ENCODE peak calls at places on chromosomes 16 and 17, in five cellular contexts. One of them, this sample, is unnamed. For H3K4me1, the result is how much of the 10 kb centered on the place peaks cover.

GRCh38 chr17:45092932-45093430 is 31.9 kb downstream of the NMT1 start:
- DNase-seq in aorta: peak
- DNase-seq in neuronal stem cell: no peak
- DNase-seq in colonic mucosa: peak
- DNase-seq in iPS DF 6.9: no peak
- DNase-seq in this sample: peak

GRCh38 chr17:78933025-78933958 is 8.1 kb upstream of the TIMP2 start:
- DNase-seq in neuronal stem cell: no peak
- DNase-seq in aorta: peak
- DNase-seq in iPS DF 6.9: no peak
- DNase-seq in colonic mucosa: peak
- DNase-seq in this sample: no peak

GRCh38 chr16:3963203-3963602 is 82.7 kb upstream of the CREBBP start:
- DNase-seq in colonic mucosa: no peak
- DNase-seq in aorta: no peak
- DNase-seq in neuronal stem cell: no peak
- DNase-seq in iPS DF 6.9: no peak
- DNase-seq in this sample: no peak

GRCh38 chr17:41863074-41863843 is 2.0 kb downstream of the KLHL11 start:
- DNase-seq in neuronal stem cell: no peak
- DNase-seq in aorta: no peak
- DNase-seq in colonic mucosa: no peak
- DNase-seq in iPS DF 6.9: no peak
- DNase-seq in this sample: no peak

GRCh38 chr17:20008242-20009051 is 712 bp upstream of the SPECC1 start:
- DNase-seq in iPS DF 6.9: no peak
- DNase-seq in colonic mucosa: peak
- DNase-seq in neuronal stem cell: no peak
- DNase-seq in aorta: peak
- DNase-seq in this sample: no peak

GRCh38 chr17:18993876-18994275 is 10.7 kb downstream of the FAM83G start:
- DNase-seq in iPS DF 6.9: no peak
- DNase-seq in colonic mucosa: no peak
- DNase-seq in aorta: no peak
- DNase-seq in neuronal stem cell: no peak
- DNase-seq in this sample: no peak

GRCh38 chr17:78378225-78379133 is at the start of gene PGS1:
- DNase-seq in aorta: peak
- DNase-seq in iPS DF 6.9: no peak
- DNase-seq in neuronal stem cell: peak
- DNase-seq in colonic mucosa: peak
- DNase-seq in this sample: peak

GRCh38 chr17:17298108-17298507 is 5.1 kb upstream of the NT5M start:
- DNase-seq in iPS DF 6.9: no peak
- DNase-seq in colonic mucosa: no peak
- DNase-seq in neuronal stem cell: no peak
- DNase-seq in aorta: no peak
- DNase-seq in this sample: no peak

GRCh38 chr17:49031965-49032928 is 35.1 kb downstream of the IGF2BP1 start:
- DNase-seq in iPS DF 6.9: peak
- DNase-seq in colonic mucosa: peak
- DNase-seq in aorta: no peak
- DNase-seq in neuronal stem cell: peak
- DNase-seq in this sample: no peak

GRCh38 chr16:642189-643049 is 791 bp downstream of the MCRIP2 start:
- DNase-seq in aorta: peak
- DNase-seq in neuronal stem cell: no peak
- DNase-seq in colonic mucosa: peak
- DNase-seq in iPS DF 6.9: no peak
- DNase-seq in this sample: peak

GRCh38 chr16:18041864-18042834 is 294.4 kb downstream of the NPIPA8 start:
- DNase-seq in neuronal stem cell: no peak
- DNase-seq in colonic mucosa: peak
- DNase-seq in iPS DF 6.9: no peak
- DNase-seq in aorta: no peak
- DNase-seq in this sample: no peak

GRCh38 chr16:1054660-1055556 is 17.6 kb upstream of the SSTR5 start:
- DNase-seq in aorta: peak
- DNase-seq in colonic mucosa: peak
- DNase-seq in neuronal stem cell: peak
- DNase-seq in iPS DF 6.9: no peak
- DNase-seq in this sample: peak

GRCh38 chr17:1365445-1366039 is 34.5 kb downstream of the YWHAE start:
- DNase-seq in iPS DF 6.9: peak
- DNase-seq in colonic mucosa: peak
- DNase-seq in aorta: peak
- DNase-seq in neuronal stem cell: peak
- DNase-seq in this sample: no peak

GRCh38 chr17:65028537-65028843 is 28.1 kb downstream of the GNA13 start:
- DNase-seq in colonic mucosa: no peak
- DNase-seq in aorta: no peak
- DNase-seq in neuronal stem cell: no peak
- DNase-seq in iPS DF 6.9: no peak
- DNase-seq in this sample: no peak

GRCh38 chr17:65029605-65030308 is 26.8 kb downstream of the GNA13 start:
- DNase-seq in iPS DF 6.9: no peak
- DNase-seq in colonic mucosa: no peak
- DNase-seq in neuronal stem cell: no peak
- DNase-seq in aorta: no peak
- DNase-seq in this sample: no peak

GRCh38 chr17:65025288-65025687 is 31.3 kb downstream of the GNA13 start:
- DNase-seq in aorta: no peak
- DNase-seq in iPS DF 6.9: no peak
- DNase-seq in colonic mucosa: no peak
- DNase-seq in neuronal stem cell: no peak
- DNase-seq in this sample: no peak

GRCh38 chr17:65030618-65031017 is 25.9 kb downstream of the GNA13 start:
- DNase-seq in iPS DF 6.9: no peak
- DNase-seq in neuronal stem cell: no peak
- DNase-seq in aorta: no peak
- DNase-seq in colonic mucosa: no peak
- DNase-seq in this sample: no peak

DNA sequence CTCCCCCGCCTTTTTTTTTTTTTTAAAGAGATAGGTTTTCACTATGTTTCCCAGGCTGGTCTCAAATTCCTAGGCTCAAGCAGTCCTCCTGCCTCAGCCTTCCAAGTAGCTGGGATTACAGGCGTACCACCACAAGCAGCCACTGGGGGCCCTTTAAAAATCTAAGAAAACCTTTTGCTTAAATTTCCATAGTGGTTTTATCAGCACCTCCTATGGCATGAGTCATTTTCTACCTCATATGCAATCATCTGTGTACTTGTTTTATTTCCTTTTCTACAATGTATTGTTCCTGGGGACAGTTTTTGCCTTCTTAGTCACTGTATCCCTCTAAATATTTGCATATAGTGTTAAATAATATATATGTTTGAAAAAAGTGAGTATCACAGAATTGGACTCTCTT is 29.2 kb downstream of the GNA13 start:
- DNase-seq in colonic mucosa: no peak
- DNase-seq in aorta: no peak
- DNase-seq in neuronal stem cell: no peak
- DNase-seq in iPS DF 6.9: no peak
- DNase-seq in this sample: no peak
- H3K4me1 ChIP-seq in colonic mucosa: under half
- H3K4me1 ChIP-seq in aorta: under half
- H3K4me1 ChIP-seq in neuronal stem cell: under half
- H3K4me1 ChIP-seq in iPS DF 6.9: under half
- H3K4me1 ChIP-seq in this sample: under half

GRCh38 chr17:82013772-82014321 is 8.8 kb downstream of the CENPX start:
- DNase-seq in aorta: no peak
- DNase-seq in neuronal stem cell: no peak
- DNase-seq in colonic mucosa: no peak
- DNase-seq in iPS DF 6.9: no peak
- DNase-seq in this sample: peak
- H3K27ac ChIP-seq in aorta: no peak
- H3K27ac ChIP-seq in neuronal stem cell: no peak
- H3K27ac ChIP-seq in colonic mucosa: no peak
- H3K27ac ChIP-seq in iPS DF 6.9: no peak
- H3K27ac ChIP-seq in this sample: peak

DNA sequence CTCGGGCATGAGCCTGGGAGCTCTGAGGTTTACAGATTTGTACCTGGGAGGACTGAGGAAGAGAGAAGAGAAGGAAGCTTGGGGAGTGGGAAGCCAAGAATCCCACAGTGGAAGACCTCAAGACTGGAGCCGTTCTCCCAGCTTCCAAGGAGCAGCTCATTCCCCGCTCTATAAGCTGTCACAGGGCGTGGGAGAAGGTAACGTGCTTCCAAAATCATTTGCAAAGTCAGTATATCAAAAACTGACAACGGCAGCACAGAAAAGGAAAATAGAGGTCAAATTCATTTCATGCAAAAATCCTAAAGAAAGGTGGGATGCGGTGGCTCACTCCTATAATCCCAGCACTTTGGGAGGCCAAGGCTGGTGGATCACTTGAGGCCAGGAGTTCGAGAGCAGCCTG is 7.8 kb downstream of the PIK3R5 start:
- DNase-seq in colonic mucosa: no peak
- DNase-seq in neuronal stem cell: no peak
- DNase-seq in iPS DF 6.9: no peak
- DNase-seq in aorta: no peak
- DNase-seq in this sample: no peak
- H3K4me1 ChIP-seq in colonic mucosa: under half
- H3K4me1 ChIP-seq in neuronal stem cell: under half
- H3K4me1 ChIP-seq in iPS DF 6.9: under half
- H3K4me1 ChIP-seq in aorta: under half
- H3K4me1 ChIP-seq in this sample: under half

GRCh38 chr17:53630115-53630514 is 192.6 kb upstream of the KIF2B start:
- DNase-seq in iPS DF 6.9: no peak
- DNase-seq in colonic mucosa: no peak
- DNase-seq in aorta: no peak
- DNase-seq in neuronal stem cell: no peak
- DNase-seq in this sample: no peak
- H3K27ac ChIP-seq in iPS DF 6.9: no peak
- H3K27ac ChIP-seq in colonic mucosa: no peak
- H3K27ac ChIP-seq in aorta: no peak
- H3K27ac ChIP-seq in neuronal stem cell: peak
- H3K27ac ChIP-seq in this sample: no peak

GRCh38 chr17:38905375-38905774 is 20.0 kb upstream of the LASP1NB start:
- DNase-seq in iPS DF 6.9: no peak
- DNase-seq in aorta: no peak
- DNase-seq in neuronal stem cell: no peak
- DNase-seq in colonic mucosa: no peak
- DNase-seq in this sample: no peak

GRCh38 chr17:38898812-38899348 is 26.5 kb upstream of the LASP1NB start:
- DNase-seq in colonic mucosa: peak
- DNase-seq in aorta: peak
- DNase-seq in neuronal stem cell: no peak
- DNase-seq in iPS DF 6.9: no peak
- DNase-seq in this sample: peak

GRCh38 chr17:38906429-38907172 is 18.8 kb upstream of the LASP1NB start:
- DNase-seq in neuronal stem cell: no peak
- DNase-seq in iPS DF 6.9: no peak
- DNase-seq in aorta: no peak
- DNase-seq in colonic mucosa: no peak
- DNase-seq in this sample: no peak

GRCh38 chr17:38904892-38905291 is 20.5 kb upstream of the LASP1NB start:
- DNase-seq in neuronal stem cell: no peak
- DNase-seq in aorta: no peak
- DNase-seq in iPS DF 6.9: no peak
- DNase-seq in colonic mucosa: no peak
- DNase-seq in this sample: no peak

GRCh38 chr17:38903404-38903803 is 22.0 kb upstream of the LASP1NB start:
- DNase-seq in neuronal stem cell: no peak
- DNase-seq in colonic mucosa: no peak
- DNase-seq in iPS DF 6.9: no peak
- DNase-seq in aorta: no peak
- DNase-seq in this sample: no peak
- H3K4me1 ChIP-seq in neuronal stem cell: under half
- H3K4me1 ChIP-seq in colonic mucosa: under half
- H3K4me1 ChIP-seq in iPS DF 6.9: under half
- H3K4me1 ChIP-seq in aorta: under half
- H3K4me1 ChIP-seq in this sample: half or more

GRCh38 chr17:68383120-68383442 is 74.2 kb downstream of the WIPI1 start:
- DNase-seq in iPS DF 6.9: no peak
- DNase-seq in neuronal stem cell: no peak
- DNase-seq in aorta: no peak
- DNase-seq in colonic mucosa: no peak
- DNase-seq in this sample: no peak

GRCh38 chr17:68383443-68384321 is 73.6 kb downstream of the WIPI1 start:
- DNase-seq in aorta: no peak
- DNase-seq in iPS DF 6.9: no peak
- DNase-seq in colonic mucosa: no peak
- DNase-seq in neuronal stem cell: no peak
- DNase-seq in this sample: peak

GRCh38 chr17:68382582-68383085 is 74.7 kb downstream of the WIPI1 start:
- DNase-seq in neuronal stem cell: no peak
- DNase-seq in colonic mucosa: no peak
- DNase-seq in iPS DF 6.9: no peak
- DNase-seq in aorta: no peak
- DNase-seq in this sample: no peak

GRCh38 chr17:68385490-68386215 is 71.6 kb downstream of the WIPI1 start:
- DNase-seq in iPS DF 6.9: no peak
- DNase-seq in neuronal stem cell: no peak
- DNase-seq in colonic mucosa: no peak
- DNase-seq in aorta: no peak
- DNase-seq in this sample: no peak

DNA sequence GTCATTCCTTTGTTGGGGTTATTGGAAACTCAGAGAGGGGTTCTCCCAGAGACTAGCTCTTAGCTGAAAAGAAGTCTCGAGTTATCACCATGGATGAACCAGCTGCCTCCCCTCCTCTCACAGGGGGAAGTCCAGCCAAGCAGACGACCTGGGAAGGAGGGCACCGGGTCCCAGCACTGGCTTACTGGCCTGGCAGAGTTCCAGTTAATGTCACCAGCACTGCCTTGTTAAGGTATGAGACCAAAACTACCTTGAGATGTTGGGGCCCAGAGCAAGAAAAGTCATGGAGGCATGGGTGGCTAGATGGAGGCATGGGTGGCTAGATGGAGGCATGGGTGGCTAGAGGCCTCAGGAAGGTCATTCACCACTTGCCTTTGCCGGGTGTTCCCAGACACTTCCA is 72.4 kb downstream of the WIPI1 start:
- DNase-seq in aorta: no peak
- DNase-seq in iPS DF 6.9: no peak
- DNase-seq in neuronal stem cell: no peak
- DNase-seq in colonic mucosa: no peak
- DNase-seq in this sample: no peak
- H3K27ac ChIP-seq in aorta: no peak
- H3K27ac ChIP-seq in iPS DF 6.9: no peak
- H3K27ac ChIP-seq in neuronal stem cell: no peak
- H3K27ac ChIP-seq in colonic mucosa: no peak
- H3K27ac ChIP-seq in this sample: peak

DNA sequence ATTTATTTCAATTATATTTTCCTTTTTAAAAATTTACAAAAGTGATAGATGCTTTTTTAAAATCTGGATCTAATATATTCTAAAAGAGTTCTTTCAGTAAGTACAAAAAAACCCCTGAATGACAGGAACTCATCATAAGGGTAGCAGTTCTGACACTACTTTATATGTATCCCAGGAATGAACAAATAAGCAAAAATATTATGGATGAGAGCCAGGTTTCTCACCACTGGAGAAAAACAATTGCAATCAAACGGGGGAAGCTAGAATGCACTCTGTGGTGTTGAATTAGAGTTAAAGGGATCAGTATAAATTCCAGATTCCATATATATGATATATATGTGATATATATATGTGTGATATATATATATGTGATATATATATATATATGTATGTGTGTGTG is 23.2 kb upstream of the NDRG4 start:
- DNase-seq in colonic mucosa: no peak
- DNase-seq in aorta: no peak
- DNase-seq in neuronal stem cell: no peak
- DNase-seq in iPS DF 6.9: no peak
- DNase-seq in this sample: no peak
- H3K4me1 ChIP-seq in colonic mucosa: under half
- H3K4me1 ChIP-seq in aorta: under half
- H3K4me1 ChIP-seq in neuronal stem cell: under half
- H3K4me1 ChIP-seq in iPS DF 6.9: under half
- H3K4me1 ChIP-seq in this sample: under half